ENCODE peak calls at places on chromosomes 7 and 10, in seven cellular contexts. L is K562, A is GM12891, B is GM12878, D is H1, W is HepG2, R is SK-N-SH. H is an unnamed sample.

GRCh38 chr10:100939763-100940344 is 27.1 kb downstream of the SLF2 start:
- DNase-seq in L (no peak), A (no peak), B (no peak), D (no peak), W (no peak), R (no peak), H (no peak)

GRCh38 chr7:72292794-72293193 is 119.3 kb downstream of the CALN1 start:
- DNase-seq in L (no peak), A (no peak), B (no peak), D (no peak), W (no peak), R (no peak), H (no peak)

GRCh38 chr10:60594476-60595051 is 183.7 kb upstream of the CDK1 start:
- DNase-seq in L (no peak), A (no peak), B (no peak), D (no peak), W (no peak), R (no peak), H (no peak)

GRCh38 chr10:29687411-29688160 is 52.8 kb upstream of the SVIL start:
- DNase-seq in L (no peak), A (no peak), B (no peak), D (no peak), W (no peak), R (no peak), H (no peak)

GRCh38 chr7:128166603-128167315 is 74.3 kb upstream of the LEP start:
- DNase-seq in L (no peak), A (no peak), B (no peak), D (peak), W (no peak), R (peak), H (no peak)

GRCh38 chr10:15169555-15170407 is 1.3 kb upstream of the NMT2 start:
- DNase-seq in L (no peak), A (no peak), B (no peak), D (no peak), W (peak), R (no peak), H (no peak)

GRCh38 chr10:25818751-25819150 is 115.3 kb upstream of the MYO3A start:
- DNase-seq in L (no peak), A (no peak), B (no peak), D (peak), W (no peak), R (no peak), H (no peak)

GRCh38 chr10:28411648-28412047 is 108.8 kb upstream of the MPP7 start:
- DNase-seq in L (no peak), A (no peak), B (no peak), D (no peak), W (no peak), R (no peak), H (no peak)

GRCh38 chr10:5470062-5470751 is 29.2 kb downstream of the CALML5 start:
- DNase-seq in L (no peak), A (no peak), B (no peak), D (no peak), W (no peak), R (no peak), H (no peak)

GRCh38 chr7:11416641-11417040 is 415.4 kb downstream of the THSD7A start:
- DNase-seq in L (no peak), A (no peak), B (no peak), D (no peak), W (no peak), R (no peak), H (no peak)

GRCh38 chr10:133276435-133277201 is at the start of gene ADAM8:
- DNase-seq in L (peak), A (peak), B (no peak), D (peak), W (no peak), R (peak), H (peak)

GRCh38 chr7:18890134-18890533 is 227.3 kb downstream of the TWIST1 start:
- DNase-seq in L (no peak), A (no peak), B (no peak), D (no peak), W (no peak), R (peak), H (no peak)

GRCh38 chr7:90766814-90767564 is 170.9 kb downstream of the CDK14 start:
- DNase-seq in L (no peak), A (no peak), B (no peak), D (no peak), W (peak), R (peak), H (no peak)

GRCh38 chr10:52729259-52730104 is 43.1 kb downstream of the MBL2 start:
- DNase-seq in L (no peak), A (no peak), B (no peak), D (no peak), W (peak), R (peak), H (no peak)

GRCh38 chr7:6621195-6622128 is 6.1 kb downstream of the ZNF853 start:
- DNase-seq in L (no peak), A (no peak), B (no peak), D (no peak), W (no peak), R (no peak), H (no peak)

GRCh38 chr10:16984242-16984641 is 145.4 kb downstream of the CUBN start:
- DNase-seq in L (no peak), A (no peak), B (no peak), D (no peak), W (no peak), R (no peak), H (no peak)
- TF ChIP-seq TAF1 in L (no peak), A (no peak), B (no peak), D (no peak), W (no peak), R (no peak), H (no peak)

GRCh38 chr7:155027879-155028278 is 25.0 kb upstream of the PAXIP1 start:
- DNase-seq in L (no peak), A (no peak), B (no peak), D (no peak), W (no peak), R (no peak), H (no peak)
- TF ChIP-seq TAF1 in L (no peak), A (no peak), B (no peak), D (no peak), W (no peak), R (no peak), H (no peak)

GRCh38 chr10:121609426-121610380 is 11.5 kb upstream of the FGFR2 start:
- DNase-seq in L (no peak), A (no peak), B (no peak), D (no peak), W (no peak), R (no peak), H (no peak)

GRCh38 chr10:121610798-121611325 is 12.6 kb upstream of the FGFR2 start:
- DNase-seq in L (no peak), A (no peak), B (no peak), D (no peak), W (no peak), R (no peak), H (no peak)

GRCh38 chr10:121607310-121608055 is 9.2 kb upstream of the FGFR2 start:
- DNase-seq in L (no peak), A (no peak), B (no peak), D (no peak), W (no peak), R (no peak), H (no peak)

GRCh38 chr10:121611431-121612159 is 13.4 kb upstream of the FGFR2 start:
- DNase-seq in L (no peak), A (no peak), B (no peak), D (no peak), W (no peak), R (peak), H (no peak)

DNA sequence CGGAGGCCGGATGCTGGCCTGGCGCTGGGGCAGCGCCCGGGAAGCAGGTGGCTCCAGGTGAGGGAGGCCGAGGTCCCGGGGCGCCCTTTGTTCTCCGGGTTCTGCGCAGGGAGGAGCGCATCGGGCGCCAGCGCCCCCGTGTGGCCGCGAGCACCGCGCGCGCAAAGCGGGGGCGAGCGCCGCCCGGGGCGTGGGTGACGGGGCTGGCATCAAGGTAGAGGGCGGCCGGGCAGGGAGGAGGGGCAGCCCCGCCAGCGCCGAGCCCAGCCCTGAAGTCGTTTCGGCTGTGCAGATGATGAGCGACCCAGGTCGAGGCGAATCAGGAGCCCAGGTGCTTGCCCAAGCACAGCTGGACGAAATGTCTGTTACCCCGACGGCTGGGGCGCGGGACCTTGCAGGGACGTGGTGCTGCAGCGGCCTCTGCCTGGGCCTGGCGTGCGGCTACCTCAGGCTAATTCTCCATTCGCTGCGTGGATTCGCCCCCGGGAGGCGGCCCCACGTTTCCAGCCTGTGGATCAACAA is 10.5 kb upstream of the FGFR2 start:
- DNase-seq in L (peak), A (peak), B (no peak), D (peak), W (peak), R (peak), H (peak)
- TF ChIP-seq TAF1 in L (no peak), A (no peak), B (no peak), D (no peak), W (no peak), R (no peak), H (no peak)

GRCh38 chr7:112059675-112060074 is 146.5 kb downstream of the DOCK4 start:
- DNase-seq in L (no peak), A (no peak), B (no peak), D (no peak), W (no peak), R (no peak), H (no peak)
- TF ChIP-seq TAF1 in L (no peak), A (no peak), B (no peak), D (no peak), W (no peak), R (no peak), H (no peak)

H was measured in GM12892.